ENCODE peak calls at places on chromosomes 13 and 19, in four cellular contexts. K is HepG2, S is GM12878, N is K562. B is an unnamed sample.

GRCh38 chr13:105365831-105366230 is 1169.6 kb downstream of the EFNB2 start:
- DNase-seq in K (no peak), S (no peak), N (no peak), B (no peak)

GRCh38 chr13:73399347-73400216 is 340.8 kb downstream of the KLF5 start:
- DNase-seq in K (peak), S (no peak), N (no peak), B (no peak)

GRCh38 chr13:30841161-30841560 is 64.9 kb upstream of the MEDAG start:
- DNase-seq in K (no peak), S (no peak), N (no peak), B (no peak)

GRCh38 chr13:99086149-99086868 is 108.4 kb upstream of the DOCK9 start:
- DNase-seq in K (no peak), S (no peak), N (peak), B (peak)

GRCh38 chr13:20165417-20166257 is 4.8 kb upstream of the GJA3 start:
- DNase-seq in K (no peak), S (no peak), N (no peak), B (no peak)

GRCh38 chr19:57712222-57712621 is 3.2 kb upstream of the ZNF154 start:
- DNase-seq in K (no peak), S (no peak), N (peak), B (no peak)

GRCh38 chr19:49861127-49861526 is 6.2 kb downstream of the PNKP start:
- DNase-seq in K (no peak), S (no peak), N (no peak), B (peak)

GRCh38 chr13:77250968-77251367 is 75.9 kb downstream of the MYCBP2 start:
- DNase-seq in K (no peak), S (no peak), N (no peak), B (no peak)

GRCh38 chr19:1651548-1652394 is 644 bp downstream of the TCF3 start:
- DNase-seq in K (no peak), S (no peak), N (peak), B (peak)

GRCh38 chr13:59835569-59835968 is 328.2 kb downstream of the DIAPH3 start:
- DNase-seq in K (no peak), S (no peak), N (no peak), B (no peak)

GRCh38 chr13:42350141-42350540 is 78.2 kb downstream of the AKAP11 start:
- DNase-seq in K (no peak), S (no peak), N (no peak), B (no peak)

GRCh38 chr13:67148219-67148583 is 81.9 kb downstream of the PCDH9 start:
- DNase-seq in K (no peak), S (no peak), N (no peak), B (no peak)

GRCh38 chr13:30224732-30225131 is 82.6 kb downstream of the KATNAL1 start:
- DNase-seq in K (no peak), S (no peak), N (no peak), B (no peak)

GRCh38 chr13:83824120-83824519 is 58.2 kb downstream of the SLITRK1 start:
- DNase-seq in K (no peak), S (no peak), N (no peak), B (no peak)

GRCh38 chr19:47740866-47741519 is 4.4 kb upstream of the NOP53 start:
- DNase-seq in K (no peak), S (no peak), N (no peak), B (no peak)

GRCh38 chr13:44719857-44720671 is 143.9 kb upstream of the TSC22D1 start:
- DNase-seq in K (no peak), S (no peak), N (no peak), B (no peak)

GRCh38 chr13:41402695-41403511 is 54.4 kb upstream of the RGCC start:
- DNase-seq in K (peak), S (no peak), N (no peak), B (no peak)

GRCh38 chr19:2083174-2083854 is 12.8 kb downstream of the MOB3A start:
- DNase-seq in K (no peak), S (no peak), N (no peak), B (no peak)

GRCh38 chr13:51348069-51348967 is 8.8 kb downstream of the SERPINE3 start:
- DNase-seq in K (no peak), S (no peak), N (no peak), B (no peak)

GRCh38 chr13:98481511-98481951 is 95.4 kb downstream of the STK24 start:
- DNase-seq in K (no peak), S (no peak), N (no peak), B (no peak)

GRCh38 chr19:4748185-4748584 is 24.5 kb upstream of the DPP9 start:
- DNase-seq in K (no peak), S (no peak), N (no peak), B (no peak)

GRCh38 chr19:4742717-4743646 is 19.3 kb upstream of the DPP9 start:
- DNase-seq in K (no peak), S (no peak), N (no peak), B (no peak)

GRCh38 chr19:4745986-4746385 is 22.3 kb upstream of the DPP9 start:
- DNase-seq in K (no peak), S (no peak), N (no peak), B (no peak)

GRCh38 chr19:4748589-4748988 is 24.9 kb upstream of the DPP9 start:
- DNase-seq in K (no peak), S (no peak), N (no peak), B (no peak)

GRCh38 chr19:4744451-4745170 is 21.0 kb upstream of the DPP9 start:
- DNase-seq in K (no peak), S (no peak), N (peak), B (no peak)
- TF ChIP-seq TARDBP in K (no peak), S (no peak), N (no peak), B (no peak)

DNA sequence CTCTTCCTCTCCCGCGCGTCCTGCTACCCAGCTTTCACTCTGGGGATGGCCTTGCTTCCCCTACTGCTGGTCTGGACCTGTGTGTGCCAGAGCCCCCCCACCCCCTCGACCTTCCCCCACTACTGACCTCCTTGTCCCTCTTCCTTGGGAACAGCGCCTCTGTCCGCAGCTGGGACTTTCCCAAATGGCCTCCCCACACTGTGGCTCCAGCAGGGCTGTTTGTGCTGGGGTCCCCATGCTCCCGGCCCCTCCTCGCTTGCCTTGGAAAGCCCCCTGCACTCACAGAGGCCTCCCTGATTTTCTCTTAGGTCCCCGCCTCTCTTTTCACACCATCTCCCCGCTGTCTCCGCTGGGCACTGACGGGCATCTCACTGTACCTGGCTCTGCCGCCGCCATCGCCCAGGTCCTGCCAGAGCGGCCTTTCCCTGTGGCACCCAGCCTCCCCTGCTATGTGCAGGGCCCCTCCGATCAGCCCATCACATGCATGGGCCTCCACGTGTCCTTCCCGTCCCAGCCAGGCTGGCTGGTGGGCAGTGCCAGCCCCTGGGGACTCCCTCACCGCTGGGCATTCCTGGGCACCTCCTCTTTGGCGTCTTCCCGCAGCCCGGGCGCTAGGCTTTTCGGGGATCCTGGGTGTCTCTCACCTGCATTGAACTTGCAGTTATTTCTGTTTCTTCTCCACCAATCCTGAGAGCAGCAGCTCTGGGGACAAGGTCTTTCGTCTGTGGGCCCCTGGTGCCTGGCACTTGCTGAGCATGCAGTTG is 118.7 kb downstream of the ATP11A start:
- DNase-seq in K (no peak), S (no peak), N (no peak), B (no peak)
- TF ChIP-seq FOXK2 in K (no peak), S (no peak), N (no peak), B (no peak)

GRCh38 chr19:38729653-38730469 is 14.4 kb downstream of the CAPN12 start:
- DNase-seq in K (peak), S (no peak), N (peak), B (peak)
- TF ChIP-seq TARDBP in K (no peak), S (no peak), N (no peak), B (no peak)

DNA sequence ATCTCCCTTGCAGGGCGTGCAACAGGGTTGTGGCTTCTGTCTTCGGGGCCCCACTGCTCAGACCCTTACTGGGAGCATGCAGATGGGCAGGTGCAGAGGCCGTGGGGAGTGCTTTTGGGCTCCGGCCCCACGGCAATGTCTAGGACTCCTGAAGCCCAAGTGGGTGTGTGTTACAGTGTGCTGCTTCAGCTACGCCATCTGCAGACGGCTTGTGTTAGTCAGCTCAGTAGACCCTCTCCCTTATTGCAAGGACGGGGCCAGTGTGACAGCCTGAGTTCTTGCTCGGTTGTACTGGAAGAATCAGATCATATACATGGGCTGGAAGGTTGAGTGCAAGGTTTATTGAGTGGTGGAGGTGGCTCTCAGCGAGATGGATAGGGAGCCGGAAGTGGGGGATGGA is 39.3 kb downstream of the DNAJC3 start:
- DNase-seq in K (no peak), S (no peak), N (no peak), B (no peak)
- TF ChIP-seq FOXK2 in K (no peak), S (no peak), N (no peak), B (no peak)